ENCODE peak calls at places on chromosomes 2 and 18, in ten cellular contexts. One of them, this sample, is unnamed.

GRCh38 chr2:61763605-61764034 is 90.2 kb downstream of the FAM161A start:
- DNase-seq in Peyer's patch: peak
- DNase-seq in AG09309: peak
- DNase-seq in cardiac muscle cell: peak
- DNase-seq in uterus: peak
- DNase-seq in lower lobe of right lung: peak
- DNase-seq in nephron progenitor cell: peak
- DNase-seq in choroid plexus epithelial cell: peak
- DNase-seq in neural progenitor cell: peak
- DNase-seq in BE2C: peak
- DNase-seq in this sample: peak

GRCh38 chr2:179265082-179265575 is 497 bp upstream of the SESTD1 start:
- DNase-seq in Peyer's patch: no peak
- DNase-seq in AG09309: peak
- DNase-seq in cardiac muscle cell: no peak
- DNase-seq in uterus: no peak
- DNase-seq in lower lobe of right lung: no peak
- DNase-seq in nephron progenitor cell: no peak
- DNase-seq in choroid plexus epithelial cell: peak
- DNase-seq in neural progenitor cell: no peak
- DNase-seq in BE2C: no peak
- DNase-seq in this sample: no peak

GRCh38 chr2:85811850-85812735 is 58.3 kb downstream of the ATOH8 start:
- DNase-seq in Peyer's patch: no peak
- DNase-seq in AG09309: no peak
- DNase-seq in cardiac muscle cell: no peak
- DNase-seq in uterus: no peak
- DNase-seq in lower lobe of right lung: no peak
- DNase-seq in nephron progenitor cell: no peak
- DNase-seq in choroid plexus epithelial cell: no peak
- DNase-seq in neural progenitor cell: no peak
- DNase-seq in BE2C: no peak
- DNase-seq in this sample: no peak

GRCh38 chr18:53033128-53033527 is 693.1 kb downstream of the DCC start:
- DNase-seq in Peyer's patch: no peak
- DNase-seq in AG09309: no peak
- DNase-seq in cardiac muscle cell: no peak
- DNase-seq in uterus: no peak
- DNase-seq in lower lobe of right lung: no peak
- DNase-seq in nephron progenitor cell: no peak
- DNase-seq in choroid plexus epithelial cell: no peak
- DNase-seq in neural progenitor cell: no peak
- DNase-seq in BE2C: no peak
- DNase-seq in this sample: no peak

GRCh38 chr2:84963692-84964405 is 7.1 kb upstream of the KCMF1 start:
- DNase-seq in Peyer's patch: no peak
- DNase-seq in AG09309: no peak
- DNase-seq in cardiac muscle cell: no peak
- DNase-seq in uterus: no peak
- DNase-seq in lower lobe of right lung: no peak
- DNase-seq in nephron progenitor cell: no peak
- DNase-seq in choroid plexus epithelial cell: peak
- DNase-seq in neural progenitor cell: no peak
- DNase-seq in BE2C: no peak
- DNase-seq in this sample: peak

GRCh38 chr18:70522183-70522582 is 233.3 kb downstream of the SOCS6 start:
- DNase-seq in Peyer's patch: no peak
- DNase-seq in AG09309: no peak
- DNase-seq in cardiac muscle cell: no peak
- DNase-seq in uterus: no peak
- DNase-seq in lower lobe of right lung: no peak
- DNase-seq in nephron progenitor cell: no peak
- DNase-seq in choroid plexus epithelial cell: no peak
- DNase-seq in neural progenitor cell: no peak
- DNase-seq in BE2C: no peak
- DNase-seq in this sample: no peak

GRCh38 chr18:46256078-46256477 is 151.9 kb downstream of the HAUS1 start:
- DNase-seq in Peyer's patch: no peak
- DNase-seq in AG09309: no peak
- DNase-seq in cardiac muscle cell: no peak
- DNase-seq in uterus: no peak
- DNase-seq in lower lobe of right lung: no peak
- DNase-seq in nephron progenitor cell: no peak
- DNase-seq in choroid plexus epithelial cell: no peak
- DNase-seq in neural progenitor cell: no peak
- DNase-seq in BE2C: no peak
- DNase-seq in this sample: no peak

GRCh38 chr2:205680067-205680466 is 2.2 kb upstream of the NRP2 start:
- DNase-seq in Peyer's patch: no peak
- DNase-seq in AG09309: no peak
- DNase-seq in cardiac muscle cell: peak
- DNase-seq in uterus: peak
- DNase-seq in lower lobe of right lung: no peak
- DNase-seq in nephron progenitor cell: peak
- DNase-seq in choroid plexus epithelial cell: peak
- DNase-seq in neural progenitor cell: peak
- DNase-seq in BE2C: peak
- DNase-seq in this sample: peak

GRCh38 chr2:139353874-139354273 is 573.7 kb upstream of the NXPH2 start:
- DNase-seq in Peyer's patch: no peak
- DNase-seq in AG09309: no peak
- DNase-seq in cardiac muscle cell: no peak
- DNase-seq in uterus: no peak
- DNase-seq in lower lobe of right lung: no peak
- DNase-seq in nephron progenitor cell: no peak
- DNase-seq in choroid plexus epithelial cell: no peak
- DNase-seq in neural progenitor cell: no peak
- DNase-seq in BE2C: peak
- DNase-seq in this sample: no peak

GRCh38 chr2:69968609-69969008 is 7.2 kb upstream of the ASPRV1 start:
- DNase-seq in Peyer's patch: peak
- DNase-seq in AG09309: no peak
- DNase-seq in cardiac muscle cell: no peak
- DNase-seq in uterus: no peak
- DNase-seq in lower lobe of right lung: no peak
- DNase-seq in nephron progenitor cell: no peak
- DNase-seq in choroid plexus epithelial cell: no peak
- DNase-seq in neural progenitor cell: no peak
- DNase-seq in BE2C: no peak
- DNase-seq in this sample: no peak

GRCh38 chr2:30911327-30911726 is 104.1 kb upstream of the CAPN13 start:
- DNase-seq in Peyer's patch: no peak
- DNase-seq in AG09309: no peak
- DNase-seq in cardiac muscle cell: no peak
- DNase-seq in uterus: no peak
- DNase-seq in lower lobe of right lung: no peak
- DNase-seq in nephron progenitor cell: no peak
- DNase-seq in choroid plexus epithelial cell: no peak
- DNase-seq in neural progenitor cell: no peak
- DNase-seq in BE2C: no peak
- DNase-seq in this sample: no peak

DNA sequence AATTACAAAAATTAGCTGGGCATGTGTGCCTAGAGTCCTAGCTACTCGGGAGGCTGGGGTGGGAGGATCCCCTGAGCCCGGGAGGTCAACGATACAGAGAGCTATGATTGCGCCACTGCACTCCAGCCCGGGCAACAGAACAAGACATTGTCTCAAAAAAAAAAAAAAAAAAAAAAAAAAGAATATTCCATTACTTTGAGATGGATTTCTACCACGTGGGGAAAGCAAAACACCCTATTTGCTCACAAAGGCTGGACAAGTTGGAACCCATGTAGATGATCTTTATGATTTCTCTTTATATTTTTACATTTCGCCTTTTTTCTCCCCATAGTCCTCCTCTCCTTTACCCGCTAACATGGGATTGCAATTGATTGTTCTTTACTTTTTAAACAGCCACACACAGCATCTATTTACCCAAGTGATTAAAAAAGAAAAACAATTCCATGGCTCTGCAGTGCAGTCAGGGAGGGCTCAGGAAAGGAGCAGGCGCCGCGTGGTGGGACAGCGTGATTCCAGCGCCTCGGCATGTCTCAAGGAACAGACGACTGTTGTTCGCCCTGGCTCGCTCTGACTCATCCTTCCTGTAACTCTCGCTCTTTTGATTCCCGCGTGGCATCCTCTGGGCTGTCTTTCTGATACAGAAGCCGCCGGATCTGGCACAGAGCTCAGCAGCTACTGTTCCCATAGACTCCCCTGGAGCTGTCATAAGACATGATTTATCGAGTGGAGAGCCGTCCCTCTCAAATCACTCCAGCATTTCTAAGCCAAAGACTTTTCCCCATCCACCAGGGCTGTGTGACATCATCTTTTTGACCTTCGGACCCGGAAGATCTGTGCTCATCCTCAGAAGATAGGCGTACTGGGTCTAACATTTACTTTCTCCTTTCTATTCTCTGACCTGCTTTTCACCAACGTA is 230.4 kb upstream of the AGAP1 start:
- DNase-seq in Peyer's patch: peak
- DNase-seq in AG09309: no peak
- DNase-seq in cardiac muscle cell: no peak
- DNase-seq in uterus: peak
- DNase-seq in lower lobe of right lung: peak
- DNase-seq in nephron progenitor cell: peak
- DNase-seq in choroid plexus epithelial cell: peak
- DNase-seq in neural progenitor cell: peak
- DNase-seq in BE2C: peak
- DNase-seq in this sample: peak
- TF ChIP-seq CTCF in Peyer's patch: no peak
- TF ChIP-seq CTCF in AG09309: no peak
- TF ChIP-seq CTCF in cardiac muscle cell: peak
- TF ChIP-seq CTCF in uterus: no peak
- TF ChIP-seq CTCF in lower lobe of right lung: no peak
- TF ChIP-seq CTCF in nephron progenitor cell: no peak
- TF ChIP-seq CTCF in choroid plexus epithelial cell: no peak
- TF ChIP-seq CTCF in neural progenitor cell: no peak
- TF ChIP-seq CTCF in BE2C: no peak
- TF ChIP-seq CTCF in this sample: no peak

DNA sequence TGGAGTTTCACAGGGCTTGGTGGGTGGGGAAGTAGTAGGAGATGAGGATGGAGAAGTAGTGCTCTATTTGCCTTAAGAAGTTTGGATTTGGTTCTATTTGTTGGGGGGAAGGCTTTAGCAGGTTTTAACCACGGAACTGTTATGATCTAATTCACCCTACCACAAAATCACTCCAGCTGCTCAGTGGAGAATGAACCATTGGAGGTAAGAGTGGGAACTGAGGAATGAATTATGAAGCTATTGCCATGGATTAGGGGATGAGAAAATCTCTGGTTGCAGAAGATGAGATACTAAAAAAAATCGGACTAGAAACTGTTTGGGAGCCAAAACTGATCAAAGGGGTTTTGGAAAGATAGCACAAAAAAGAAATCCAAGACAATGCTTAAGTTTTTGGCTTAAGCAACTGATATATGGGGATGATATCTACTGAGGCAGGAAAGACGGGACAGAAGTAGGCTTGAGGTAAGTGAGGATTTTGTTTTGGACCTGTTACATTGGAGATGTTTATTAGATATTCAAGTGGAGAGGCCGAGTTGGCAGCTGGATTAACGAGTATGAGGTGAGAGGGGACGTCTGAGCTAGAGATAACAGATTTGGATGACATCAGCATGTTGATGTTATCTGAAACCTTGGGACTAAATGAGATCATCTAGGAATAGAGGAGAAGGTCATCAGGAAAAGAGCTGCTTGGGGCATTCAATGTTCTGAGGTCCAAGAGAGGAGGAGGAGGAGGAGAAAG is 488.7 kb downstream of the DLGAP1 start:
- DNase-seq in Peyer's patch: no peak
- DNase-seq in AG09309: no peak
- DNase-seq in cardiac muscle cell: no peak
- DNase-seq in uterus: no peak
- DNase-seq in lower lobe of right lung: no peak
- DNase-seq in nephron progenitor cell: no peak
- DNase-seq in choroid plexus epithelial cell: no peak
- DNase-seq in neural progenitor cell: no peak
- DNase-seq in BE2C: no peak
- DNase-seq in this sample: no peak
- TF ChIP-seq CTCF in Peyer's patch: no peak
- TF ChIP-seq CTCF in AG09309: no peak
- TF ChIP-seq CTCF in cardiac muscle cell: no peak
- TF ChIP-seq CTCF in uterus: no peak
- TF ChIP-seq CTCF in lower lobe of right lung: no peak
- TF ChIP-seq CTCF in nephron progenitor cell: no peak
- TF ChIP-seq CTCF in choroid plexus epithelial cell: no peak
- TF ChIP-seq CTCF in neural progenitor cell: no peak
- TF ChIP-seq CTCF in BE2C: no peak
- TF ChIP-seq CTCF in this sample: no peak

GRCh38 chr18:24878289-24878688 is 417.9 kb downstream of the HRH4 start:
- DNase-seq in Peyer's patch: no peak
- DNase-seq in AG09309: peak
- DNase-seq in cardiac muscle cell: peak
- DNase-seq in uterus: peak
- DNase-seq in lower lobe of right lung: no peak
- DNase-seq in nephron progenitor cell: no peak
- DNase-seq in choroid plexus epithelial cell: peak
- DNase-seq in neural progenitor cell: peak
- DNase-seq in BE2C: no peak
- DNase-seq in this sample: peak
- TF ChIP-seq CTCF in Peyer's patch: peak
- TF ChIP-seq CTCF in AG09309: peak
- TF ChIP-seq CTCF in cardiac muscle cell: peak
- TF ChIP-seq CTCF in uterus: peak
- TF ChIP-seq CTCF in lower lobe of right lung: peak
- TF ChIP-seq CTCF in nephron progenitor cell: peak
- TF ChIP-seq CTCF in choroid plexus epithelial cell: peak
- TF ChIP-seq CTCF in neural progenitor cell: peak
- TF ChIP-seq CTCF in BE2C: peak
- TF ChIP-seq CTCF in this sample: peak

GRCh38 chr2:135845257-135845656 is 8.3 kb upstream of the LCT start:
- DNase-seq in Peyer's patch: no peak
- DNase-seq in AG09309: no peak
- DNase-seq in cardiac muscle cell: no peak
- DNase-seq in uterus: no peak
- DNase-seq in lower lobe of right lung: no peak
- DNase-seq in nephron progenitor cell: no peak
- DNase-seq in choroid plexus epithelial cell: no peak
- DNase-seq in neural progenitor cell: no peak
- DNase-seq in BE2C: no peak
- DNase-seq in this sample: no peak
- TF ChIP-seq CTCF in Peyer's patch: no peak
- TF ChIP-seq CTCF in AG09309: no peak
- TF ChIP-seq CTCF in cardiac muscle cell: peak
- TF ChIP-seq CTCF in uterus: no peak
- TF ChIP-seq CTCF in lower lobe of right lung: no peak
- TF ChIP-seq CTCF in nephron progenitor cell: no peak
- TF ChIP-seq CTCF in choroid plexus epithelial cell: peak
- TF ChIP-seq CTCF in neural progenitor cell: peak
- TF ChIP-seq CTCF in BE2C: no peak
- TF ChIP-seq CTCF in this sample: no peak